ENCODE peak calls at places on chromosomes 3 and 15, in eight cellular contexts. N is naive thymus-derived CD4-positive, alpha-beta T cell; X is CD8-positive, alpha-beta memory T cell; C is left ventricle myocardium inferior; V is uterus; M is breast epithelium; Y is AG04450; B is brain microvascular endothelial cell. R is an unnamed sample.

GRCh38 chr3:104102386-104102785 is 1264.3 kb upstream of the ALCAM start:
- DNase-seq in N (no peak), X (no peak), C (no peak), V (no peak), M (no peak), Y (peak), B (peak), R (no peak)

GRCh38 chr3:30311781-30312180 is 294.6 kb upstream of the TGFBR2 start:
- DNase-seq in N (no peak), X (no peak), C (peak), V (no peak), M (peak), Y (no peak), B (no peak), R (no peak)

GRCh38 chr15:81023483-81024264 is 23.0 kb downstream of the TLNRD1 start:
- DNase-seq in N (peak), X (no peak), C (peak), V (peak), M (no peak), Y (no peak), B (peak), R (no peak)

GRCh38 chr15:43514241-43515057 is 3.0 kb upstream of the MAP1A start:
- DNase-seq in N (no peak), X (no peak), C (peak), V (no peak), M (no peak), Y (no peak), B (no peak), R (no peak)

GRCh38 chr3:68256635-68257034 is 602.2 kb upstream of the SUCLG2 start:
- DNase-seq in N (no peak), X (no peak), C (no peak), V (no peak), M (no peak), Y (no peak), B (no peak), R (no peak)

GRCh38 chr15:28106294-28107110 is 7.4 kb upstream of the OCA2 start:
- DNase-seq in N (peak), X (peak), C (no peak), V (no peak), M (no peak), Y (no peak), B (no peak), R (no peak)

GRCh38 chr3:52078781-52079560 is 22.6 kb upstream of the DUSP7 start:
- DNase-seq in N (no peak), X (no peak), C (no peak), V (no peak), M (no peak), Y (no peak), B (no peak), R (no peak)

GRCh38 chr3:31699309-31699953 is 166.7 kb downstream of the STT3B start:
- DNase-seq in N (no peak), X (no peak), C (no peak), V (no peak), M (no peak), Y (no peak), B (peak), R (no peak)

GRCh38 chr3:176514297-176514696 is 683.0 kb downstream of the TBL1XR1 start:
- DNase-seq in N (no peak), X (no peak), C (no peak), V (no peak), M (no peak), Y (no peak), B (peak), R (no peak)

GRCh38 chr3:150582620-150583019 is 20.5 kb upstream of the SELENOT start:
- DNase-seq in N (no peak), X (no peak), C (no peak), V (no peak), M (no peak), Y (no peak), B (no peak), R (no peak)

GRCh38 chr3:170155604-170156003 is 25.9 kb downstream of the PHC3 start:
- DNase-seq in N (no peak), X (no peak), C (no peak), V (no peak), M (no peak), Y (no peak), B (no peak), R (no peak)
- H3K27ac ChIP-seq in N (peak), X (no peak), C (no peak), V (no peak), M (no peak), Y (no peak), B (no peak), R (no peak)

DNA sequence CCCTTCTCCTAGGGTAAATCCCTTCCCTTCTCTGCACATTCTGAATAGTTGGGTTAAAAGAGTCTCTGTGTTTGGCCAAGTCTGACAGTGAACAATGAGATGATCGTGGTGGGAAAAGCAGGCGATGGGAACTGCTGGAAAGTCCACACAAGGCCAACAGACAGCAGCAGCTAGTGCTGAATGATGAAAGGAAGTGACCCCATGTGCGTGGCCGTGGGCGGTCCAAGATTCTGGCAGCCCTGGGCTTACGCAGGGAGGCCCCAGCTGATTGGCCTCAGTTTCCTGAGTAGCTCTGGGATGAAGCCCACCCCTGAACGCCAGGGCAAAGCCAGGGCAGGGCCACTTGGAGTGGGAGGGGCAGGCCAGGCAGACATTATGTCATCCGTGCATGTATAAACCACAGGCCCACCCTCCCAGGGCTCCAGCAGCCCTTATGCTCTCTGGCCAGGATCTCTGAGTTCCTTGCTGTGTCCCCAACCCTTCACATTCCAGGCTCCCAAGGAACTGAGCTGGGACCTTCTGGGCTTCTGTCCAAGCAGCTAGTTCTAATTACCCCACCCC is 57.8 kb downstream of the CDC25A start:
- DNase-seq in N (no peak), X (no peak), C (peak), V (peak), M (peak), Y (peak), B (peak), R (peak)
- H3K27ac ChIP-seq in N (no peak), X (no peak), C (peak), V (peak), M (peak), Y (peak), B (peak), R (peak)

GRCh38 chr3:132448211-132448961 is 31.1 kb downstream of the DNAJC13 start:
- DNase-seq in N (no peak), X (no peak), C (peak), V (peak), M (no peak), Y (no peak), B (peak), R (peak)
- H3K27ac ChIP-seq in N (no peak), X (no peak), C (peak), V (no peak), M (no peak), Y (peak), B (no peak), R (peak)

DNA sequence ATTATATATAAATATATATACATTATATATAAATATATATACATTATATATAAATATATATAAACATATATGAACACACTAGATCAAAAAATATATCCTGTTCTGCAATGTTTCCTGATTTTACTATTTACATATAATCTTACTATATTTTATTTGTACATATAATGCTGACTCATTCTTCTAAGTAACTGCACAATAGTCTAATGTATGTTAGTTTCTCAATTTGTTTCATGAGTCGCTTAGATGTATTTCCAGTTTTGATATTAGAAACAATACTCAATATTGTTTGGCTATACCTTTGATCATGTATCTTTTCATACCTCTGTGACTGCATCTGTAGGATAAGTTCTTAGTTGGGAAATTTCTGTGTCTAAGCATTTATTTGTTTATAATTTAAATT is 669.9 kb upstream of the CCDC54 start:
- DNase-seq in N (no peak), X (no peak), C (no peak), V (no peak), M (no peak), Y (no peak), B (no peak), R (no peak)
- H3K27ac ChIP-seq in N (no peak), X (no peak), C (no peak), V (no peak), M (no peak), Y (no peak), B (no peak), R (no peak)

GRCh38 chr3:120349819-120350125 is 618 bp upstream of the LRRC58 start:
- DNase-seq in N (no peak), X (no peak), C (no peak), V (no peak), M (no peak), Y (no peak), B (no peak), R (no peak)
- H3K27ac ChIP-seq in N (peak), X (peak), C (peak), V (peak), M (peak), Y (peak), B (peak), R (peak)

DNA sequence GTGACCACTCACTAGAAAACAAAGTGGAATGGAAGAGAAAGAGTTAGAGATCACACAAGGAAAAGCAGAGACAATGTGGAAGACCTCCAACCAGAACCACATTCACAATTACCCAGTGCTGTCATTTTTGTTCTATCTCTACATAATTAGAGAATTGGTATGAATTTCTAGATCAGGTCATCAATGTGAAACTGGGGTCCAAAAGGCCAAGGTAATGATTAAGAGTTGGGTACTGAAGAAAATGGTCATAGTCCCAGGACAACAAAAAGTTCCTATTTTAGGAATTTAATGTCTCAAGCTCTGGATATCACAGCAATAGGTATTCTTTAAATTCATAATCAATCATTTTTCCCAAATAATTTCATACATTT is 84.7 kb upstream of the PPIB start:
- DNase-seq in N (no peak), X (no peak), C (no peak), V (no peak), M (no peak), Y (no peak), B (no peak), R (no peak)
- H3K27ac ChIP-seq in N (no peak), X (peak), C (peak), V (peak), M (peak), Y (no peak), B (peak), R (no peak)

GRCh38 chr15:69573815-69574472 is 121.3 kb downstream of the RPLP1 start:
- DNase-seq in N (peak), X (no peak), C (no peak), V (peak), M (no peak), Y (no peak), B (peak), R (no peak)

GRCh38 chr15:69570997-69571396 is 118.4 kb downstream of the RPLP1 start:
- DNase-seq in N (no peak), X (no peak), C (no peak), V (no peak), M (no peak), Y (no peak), B (no peak), R (no peak)

GRCh38 chr15:69574506-69574905 is 121.9 kb downstream of the RPLP1 start:
- DNase-seq in N (no peak), X (no peak), C (no peak), V (no peak), M (no peak), Y (no peak), B (no peak), R (no peak)

GRCh38 chr15:69565066-69565465 is 112.4 kb downstream of the RPLP1 start:
- DNase-seq in N (no peak), X (no peak), C (no peak), V (no peak), M (no peak), Y (no peak), B (no peak), R (no peak)

DNA sequence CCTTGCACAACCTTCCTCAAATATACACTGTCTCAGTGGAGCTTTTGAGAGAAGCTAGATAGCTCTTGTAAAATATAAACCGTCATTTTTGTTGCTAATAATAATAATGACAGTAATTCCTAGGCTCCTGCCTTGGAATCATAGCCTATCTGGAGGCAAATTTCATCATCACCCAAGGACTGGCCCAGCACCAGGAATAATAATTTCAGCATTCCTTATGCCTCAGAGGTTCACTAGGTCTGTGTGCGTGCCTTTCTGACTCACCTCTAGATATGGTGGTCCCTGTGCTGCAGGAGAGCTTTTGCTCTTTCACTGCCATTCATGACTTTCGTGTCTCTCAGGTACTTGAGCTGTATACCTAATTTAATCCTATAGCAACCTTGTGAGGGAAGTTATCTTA is 116.0 kb downstream of the RPLP1 start:
- DNase-seq in N (no peak), X (no peak), C (no peak), V (no peak), M (no peak), Y (peak), B (peak), R (peak)
- H3K27ac ChIP-seq in N (no peak), X (no peak), C (no peak), V (no peak), M (no peak), Y (no peak), B (no peak), R (peak)

GRCh38 chr3:128577711-128578110 is 72.9 kb downstream of the RPN1 start:
- DNase-seq in N (no peak), X (no peak), C (no peak), V (no peak), M (no peak), Y (no peak), B (no peak), R (no peak)
- H3K27ac ChIP-seq in N (no peak), X (no peak), C (no peak), V (no peak), M (no peak), Y (no peak), B (no peak), R (no peak)

R was measured in thoracic aorta.